ENCODE peak calls at places on chromosomes 4 and X, in six cellular contexts. Z, T, N, R, Q and O are unnamed samples.

GRCh38 chrX:143095841-143096240 is 70.1 kb downstream of the SPANXN4 start:
- DNase-seq in Z (no peak), T (no peak), N (no peak), R (no peak), Q (no peak), O (no peak)

GRCh38 chrX:46279925-46280313 is 265.3 kb downstream of the ZNF674 start:
- DNase-seq in Z (no peak), T (no peak), N (peak), R (peak), Q (no peak), O (no peak)

GRCh38 chr4:163548481-163549243 is 54.2 kb downstream of the TMA16 start:
- DNase-seq in Z (no peak), T (no peak), N (peak), R (peak), Q (no peak), O (no peak)

GRCh38 chr4:98659741-98660507 is 1.5 kb upstream of the TSPAN5 start:
- DNase-seq in Z (no peak), T (no peak), N (peak), R (no peak), Q (no peak), O (peak)

GRCh38 chrX:108735087-108735679 is 1.2 kb downstream of the IRS4 start:
- DNase-seq in Z (no peak), T (no peak), N (no peak), R (no peak), Q (peak), O (no peak)

GRCh38 chrX:68830486-68831404 is 1.9 kb downstream of the EFNB1 start:
- DNase-seq in Z (no peak), T (peak), N (no peak), R (no peak), Q (no peak), O (no peak)

GRCh38 chrX:119758682-119759332 is 419 bp downstream of the SOWAHD start:
- DNase-seq in Z (peak), T (no peak), N (no peak), R (no peak), Q (peak), O (no peak)

GRCh38 chr4:56958111-56958517 is 19.3 kb downstream of the NOA1 start:
- DNase-seq in Z (no peak), T (peak), N (peak), R (peak), Q (peak), O (no peak)

GRCh38 chr4:175674219-175674618 is 137.8 kb downstream of the GPM6A start:
- DNase-seq in Z (no peak), T (no peak), N (no peak), R (no peak), Q (no peak), O (no peak)

GRCh38 chrX:151896734-151897474 is 15.8 kb upstream of the MAGEA4 start:
- DNase-seq in Z (no peak), T (no peak), N (peak), R (peak), Q (no peak), O (no peak)

GRCh38 chrX:46837543-46838481 is 969 bp downstream of the RP2 start:
- DNase-seq in Z (peak), T (no peak), N (no peak), R (peak), Q (no peak), O (no peak)

GRCh38 chr4:74874785-74875367 is 58.0 kb upstream of the PARM1 start:
- DNase-seq in Z (peak), T (peak), N (peak), R (peak), Q (no peak), O (peak)

GRCh38 chr4:185232370-185232769 is 23.0 kb downstream of the SNX25 start:
- DNase-seq in Z (no peak), T (no peak), N (no peak), R (peak), Q (no peak), O (no peak)

GRCh38 chr4:15396157-15396800 is 31.6 kb upstream of the C1QTNF7 start:
- DNase-seq in Z (peak), T (no peak), N (peak), R (peak), Q (no peak), O (no peak)

GRCh38 chrX:152642931-152643525 is 5.3 kb downstream of the GABRQ start:
- DNase-seq in Z (no peak), T (peak), N (no peak), R (no peak), Q (no peak), O (no peak)

GRCh38 chrX:15567267-15567666 is 33.5 kb downstream of the ACE2 start:
- DNase-seq in Z (no peak), T (no peak), N (no peak), R (no peak), Q (no peak), O (no peak)

GRCh38 chr4:833156-833555 is 7.2 kb upstream of the CPLX1 start:
- DNase-seq in Z (no peak), T (no peak), N (no peak), R (no peak), Q (peak), O (no peak)

GRCh38 chrX:108304210-108304609 is 134.0 kb downstream of the COL4A6 start:
- DNase-seq in Z (no peak), T (no peak), N (peak), R (peak), Q (no peak), O (no peak)

GRCh38 chrX:150767475-150768131 is 74.4 kb downstream of the MTMR1 start:
- DNase-seq in Z (no peak), T (no peak), N (peak), R (peak), Q (no peak), O (peak)

GRCh38 chr4:71553605-71554004 is 214.8 kb downstream of the SLC4A4 start:
- DNase-seq in Z (no peak), T (no peak), N (peak), R (peak), Q (no peak), O (peak)

GRCh38 chr4:122911588-122911987 is 10.8 kb downstream of the NUDT6 start:
- DNase-seq in Z (no peak), T (no peak), N (no peak), R (peak), Q (no peak), O (no peak)

GRCh38 chr4:187286536-187286935 is 562.9 kb upstream of the FAT1 start:
- DNase-seq in Z (no peak), T (no peak), N (peak), R (peak), Q (no peak), O (no peak)

GRCh38 chr4:25345880-25346279 is 31.2 kb upstream of the ANAPC4 start:
- DNase-seq in Z (no peak), T (no peak), N (peak), R (peak), Q (no peak), O (no peak)

GRCh38 chr4:157706134-157706533 is 466.7 kb downstream of the GASK1B start:
- DNase-seq in Z (no peak), T (no peak), N (no peak), R (no peak), Q (no peak), O (peak)

GRCh38 chr4:176400816-176401461 is 81.2 kb downstream of the SPCS3 start:
- DNase-seq in Z (no peak), T (no peak), N (peak), R (peak), Q (no peak), O (no peak)

GRCh38 chr4:158769175-158769831 is 477 bp downstream of the FNIP2 start:
- DNase-seq in Z (peak), T (peak), N (no peak), R (peak), Q (peak), O (no peak)

GRCh38 chr4:149176019-149176418 is 639.6 kb downstream of the IQCM start:
- DNase-seq in Z (peak), T (peak), N (no peak), R (peak), Q (no peak), O (no peak)

GRCh38 chr4:2862528-2862927 is 18.9 kb downstream of the ADD1 start:
- DNase-seq in Z (no peak), T (no peak), N (no peak), R (no peak), Q (no peak), O (peak)

GRCh38 chr4:33467291-33467690 is 2747.1 kb downstream of the PCDH7 start:
- DNase-seq in Z (no peak), T (no peak), N (no peak), R (no peak), Q (no peak), O (no peak)

GRCh38 chrX:32139463-32139862 is 1067.6 kb upstream of the FTHL17 start:
- DNase-seq in Z (no peak), T (no peak), N (no peak), R (no peak), Q (no peak), O (no peak)

GRCh38 chr4:2925931-2926860 is 37.0 kb downstream of the NOP14 start:
- DNase-seq in Z (no peak), T (no peak), N (no peak), R (no peak), Q (no peak), O (no peak)

GRCh38 chr4:110533940-110534339 is 58.0 kb downstream of the ENPEP start:
- DNase-seq in Z (no peak), T (no peak), N (peak), R (peak), Q (no peak), O (peak)

GRCh38 chr4:38242110-38242509 is 281.9 kb downstream of the PTTG2 start:
- DNase-seq in Z (no peak), T (no peak), N (no peak), R (no peak), Q (no peak), O (no peak)

GRCh38 chr4:146567396-146567795 is 45.7 kb upstream of the SLC10A7 start:
- DNase-seq in Z (no peak), T (no peak), N (peak), R (no peak), Q (no peak), O (no peak)

GRCh38 chrX:40607381-40607780 is 15.8 kb upstream of the MPC1L start:
- DNase-seq in Z (no peak), T (no peak), N (peak), R (peak), Q (no peak), O (no peak)

GRCh38 chr4:99834569-99834968 is 17.9 kb downstream of the DAPP1 start:
- DNase-seq in Z (no peak), T (no peak), N (no peak), R (no peak), Q (no peak), O (no peak)

GRCh38 chr4:99835942-99836341 is 19.3 kb downstream of the DAPP1 start:
- DNase-seq in Z (no peak), T (no peak), N (no peak), R (no peak), Q (no peak), O (no peak)

GRCh38 chr4:99832313-99832712 is 15.7 kb downstream of the DAPP1 start:
- DNase-seq in Z (no peak), T (no peak), N (no peak), R (no peak), Q (no peak), O (no peak)

GRCh38 chr4:99832854-99833253 is 16.2 kb downstream of the DAPP1 start:
- DNase-seq in Z (no peak), T (no peak), N (no peak), R (no peak), Q (no peak), O (no peak)

GRCh38 chr4:99833766-99834165 is 17.1 kb downstream of the DAPP1 start:
- DNase-seq in Z (no peak), T (no peak), N (no peak), R (no peak), Q (no peak), O (no peak)
- H3K4me3 ChIP-seq in Z (no peak), T (no peak), N (no peak), R (no peak), Q (no peak), O (no peak)

GRCh38 chr4:73730292-73730691 is 10.1 kb upstream of the CXCL8 start:
- DNase-seq in Z (no peak), T (no peak), N (no peak), R (no peak), Q (no peak), O (no peak)

GRCh38 chr4:73727685-73728084 is 12.7 kb upstream of the CXCL8 start:
- DNase-seq in Z (no peak), T (peak), N (no peak), R (no peak), Q (no peak), O (peak)

GRCh38 chr4:73728091-73728741 is 12.2 kb upstream of the CXCL8 start:
- DNase-seq in Z (no peak), T (no peak), N (no peak), R (no peak), Q (no peak), O (no peak)

GRCh38 chr4:73730854-73731253 is 9.5 kb upstream of the CXCL8 start:
- DNase-seq in Z (no peak), T (no peak), N (no peak), R (no peak), Q (no peak), O (no peak)

DNA sequence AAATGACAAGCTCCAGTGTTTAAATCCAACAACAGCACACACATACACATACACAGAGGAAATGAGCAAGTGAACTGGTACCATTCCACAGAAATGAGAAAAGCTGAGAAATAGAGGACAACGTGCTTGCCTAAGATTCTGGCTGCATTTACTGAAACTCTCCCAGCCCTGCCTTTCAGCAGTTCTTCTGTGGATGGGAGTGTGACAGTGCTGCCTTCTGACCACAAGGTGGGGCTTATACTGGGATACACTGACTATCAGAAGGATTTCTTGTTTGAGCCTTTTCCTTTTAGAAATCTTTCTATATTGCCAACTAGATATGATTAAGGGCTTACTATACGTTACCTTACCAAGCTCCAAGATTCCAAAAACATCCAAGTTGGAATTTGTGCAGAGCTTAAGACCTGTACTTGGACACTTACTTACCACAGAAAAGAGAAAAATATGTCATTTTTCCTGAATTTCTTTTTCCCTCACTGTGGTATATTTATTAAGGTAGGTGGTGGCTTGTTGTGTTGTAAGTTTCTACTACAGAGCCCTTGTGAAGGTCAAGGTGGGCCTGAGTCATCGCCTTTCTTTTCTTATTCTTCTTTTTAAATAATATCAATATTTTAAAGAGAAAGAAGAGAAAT is 10.7 kb upstream of the CXCL8 start:
- DNase-seq in Z (peak), T (peak), N (peak), R (peak), Q (no peak), O (peak)
- TF ChIP-seq CTCF in Z (peak), T (peak), N (peak), R (peak), Q (no peak), O (peak)

DNA sequence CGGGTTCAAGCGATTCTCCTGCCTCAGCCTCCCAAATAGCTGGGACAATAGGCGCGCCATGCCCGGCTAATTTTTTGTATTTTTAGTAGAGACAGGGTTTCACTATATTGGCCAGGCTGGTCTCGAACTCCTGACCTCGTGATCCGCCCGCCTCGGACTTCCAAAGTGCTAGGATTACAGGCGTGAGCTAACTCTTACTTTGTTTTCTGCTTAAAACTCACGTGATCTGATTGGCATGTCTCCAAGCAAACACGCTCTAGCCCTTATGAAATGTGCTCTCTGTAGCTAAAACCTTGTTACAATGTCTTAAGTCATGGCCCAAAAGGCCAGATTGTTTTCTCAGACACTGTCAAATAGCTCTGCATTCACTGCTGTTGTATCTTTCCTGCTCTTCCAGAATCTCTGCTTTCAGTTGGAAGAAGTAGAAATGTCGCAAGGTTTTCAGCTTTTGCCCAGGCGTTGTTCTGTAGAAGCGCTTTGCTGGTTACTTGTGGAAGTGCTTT is 39.7 kb upstream of the OGT start:
- DNase-seq in Z (no peak), T (peak), N (peak), R (peak), Q (peak), O (peak)
- H3K4me3 ChIP-seq in Z (no peak), T (no peak), N (no peak), R (no peak), Q (peak), O (no peak)

GRCh38 chrX:43121637-43122036 is 343.7 kb upstream of the PPP1R2C start:
- DNase-seq in Z (no peak), T (no peak), N (peak), R (peak), Q (no peak), O (no peak)
- TF ChIP-seq CTCF in Z (no peak), T (no peak), N (no peak), R (no peak), Q (no peak), O (no peak)

GRCh38 chr4:42573249-42573648 is 83.7 kb downstream of the ATP8A1 start:
- DNase-seq in Z (no peak), T (no peak), N (no peak), R (no peak), Q (no peak), O (no peak)

GRCh38 chr4:42574873-42575272 is 82.0 kb downstream of the ATP8A1 start:
- DNase-seq in Z (no peak), T (no peak), N (peak), R (no peak), Q (no peak), O (no peak)

GRCh38 chr4:42579903-42580302 is 77.0 kb downstream of the ATP8A1 start:
- DNase-seq in Z (no peak), T (no peak), N (no peak), R (no peak), Q (no peak), O (no peak)

DNA sequence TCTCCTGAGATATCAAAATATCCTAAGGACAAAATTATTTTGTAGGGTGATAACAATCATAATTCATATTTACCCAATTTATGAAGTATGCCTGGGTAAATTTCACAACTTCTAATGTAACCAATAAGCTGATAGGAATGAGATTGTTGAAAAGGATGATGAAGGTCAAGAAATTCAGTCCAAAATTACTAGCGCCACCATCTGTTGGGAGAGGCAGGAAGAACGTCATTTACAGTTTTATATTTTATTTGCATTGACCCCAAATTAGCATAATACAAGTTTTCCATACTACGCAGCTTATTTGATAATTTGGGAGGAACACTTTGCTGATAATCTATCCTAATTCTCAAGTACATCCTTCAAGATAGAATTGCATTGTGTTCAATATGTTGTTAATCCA is 78.7 kb downstream of the ATP8A1 start:
- DNase-seq in Z (no peak), T (no peak), N (no peak), R (no peak), Q (no peak), O (no peak)
- H3K4me3 ChIP-seq in Z (no peak), T (no peak), N (no peak), R (no peak), Q (no peak), O (no peak)

GRCh38 chr4:5458676-5459075 is 249.7 kb downstream of the EVC2 start:
- DNase-seq in Z (no peak), T (no peak), N (no peak), R (no peak), Q (no peak), O (no peak)

GRCh38 chr4:5459236-5459635 is 249.1 kb downstream of the EVC2 start:
- DNase-seq in Z (no peak), T (no peak), N (no peak), R (no peak), Q (no peak), O (no peak)

GRCh38 chr4:5462254-5462835 is 246.0 kb downstream of the EVC2 start:
- DNase-seq in Z (no peak), T (no peak), N (no peak), R (no peak), Q (no peak), O (no peak)

GRCh38 chr4:5461477-5461876 is 246.9 kb downstream of the EVC2 start:
- DNase-seq in Z (no peak), T (no peak), N (no peak), R (no peak), Q (no peak), O (no peak)

DNA sequence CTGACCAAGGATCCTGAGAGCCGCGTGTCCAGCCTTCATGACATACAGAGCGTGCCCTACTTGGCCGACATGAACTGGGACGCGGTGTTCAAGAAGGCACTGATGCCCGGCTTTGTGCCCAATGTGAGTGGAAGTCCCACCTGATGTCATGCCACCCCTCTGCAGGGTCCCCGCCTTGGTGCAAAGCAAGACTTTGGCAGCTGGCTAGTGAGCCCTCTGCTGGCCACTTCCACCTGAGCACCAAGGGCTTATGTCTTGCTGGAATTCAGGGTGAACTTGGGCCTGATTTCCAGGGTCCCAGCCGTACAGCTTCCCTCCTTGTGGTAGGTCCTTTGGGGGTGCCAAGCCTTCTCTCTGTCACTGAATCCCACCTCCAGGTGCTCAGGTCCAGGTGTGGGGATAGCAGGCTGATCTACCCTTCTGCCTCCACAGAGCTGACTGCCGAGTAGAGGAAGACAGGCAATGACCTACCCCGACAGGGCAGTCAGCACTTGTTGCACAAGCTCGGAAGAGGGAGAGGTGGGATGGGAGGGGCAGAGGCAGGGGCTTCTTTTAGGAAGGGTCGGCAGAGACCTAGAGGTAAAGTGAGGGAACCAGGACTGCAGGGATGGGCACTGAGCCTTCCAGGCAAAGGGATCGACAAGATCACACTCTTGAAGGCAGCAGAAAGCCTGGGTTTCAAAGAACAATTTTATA is 248.1 kb downstream of the EVC2 start:
- DNase-seq in Z (peak), T (no peak), N (peak), R (peak), Q (no peak), O (no peak)
- TF ChIP-seq CTCF in Z (peak), T (no peak), N (peak), R (peak), Q (no peak), O (peak)

GRCh38 chr4:169205146-169205806 is 65.5 kb downstream of the SH3RF1 start:
- DNase-seq in Z (no peak), T (no peak), N (no peak), R (no peak), Q (no peak), O (no peak)

GRCh38 chr4:169208090-169208455 is 62.7 kb downstream of the SH3RF1 start:
- DNase-seq in Z (no peak), T (no peak), N (peak), R (peak), Q (no peak), O (no peak)

GRCh38 chr4:169208516-169208915 is 62.2 kb downstream of the SH3RF1 start:
- DNase-seq in Z (no peak), T (no peak), N (peak), R (peak), Q (no peak), O (no peak)

GRCh38 chr4:169209388-169209883 is 61.3 kb downstream of the SH3RF1 start:
- DNase-seq in Z (no peak), T (no peak), N (no peak), R (no peak), Q (no peak), O (no peak)

GRCh38 chr4:169207436-169208089 is 63.2 kb downstream of the SH3RF1 start:
- DNase-seq in Z (no peak), T (no peak), N (peak), R (peak), Q (no peak), O (no peak)
- H3K4me3 ChIP-seq in Z (no peak), T (no peak), N (no peak), R (no peak), Q (no peak), O (no peak)